ENCODE peak calls at places on chromosome 3, in five cellular contexts. One of them, this sample, is unnamed.

GRCh38 chr3:39275052-39275451 is 4.8 kb downstream of the CX3CR1 start:
- DNase-seq in stomach: no peak
- DNase-seq in HCT116: no peak
- DNase-seq in breast epithelium: no peak
- DNase-seq in sigmoid colon: no peak
- DNase-seq in this sample: no peak

GRCh38 chr3:128143496-128143895 is 9.8 kb upstream of the EEFSEC start:
- DNase-seq in stomach: no peak
- DNase-seq in HCT116: no peak
- DNase-seq in breast epithelium: no peak
- DNase-seq in sigmoid colon: no peak
- DNase-seq in this sample: no peak

GRCh38 chr3:45623846-45624245 is 29.3 kb downstream of the LIMD1 start:
- DNase-seq in stomach: no peak
- DNase-seq in HCT116: no peak
- DNase-seq in breast epithelium: no peak
- DNase-seq in sigmoid colon: no peak
- DNase-seq in this sample: no peak

GRCh38 chr3:196643201-196643749 is 3.8 kb downstream of the NRROS start:
- DNase-seq in stomach: no peak
- DNase-seq in HCT116: no peak
- DNase-seq in breast epithelium: no peak
- DNase-seq in sigmoid colon: peak
- DNase-seq in this sample: peak

GRCh38 chr3:45465192-45465591 is 76.8 kb downstream of the LARS2 start:
- DNase-seq in stomach: no peak
- DNase-seq in HCT116: no peak
- DNase-seq in breast epithelium: no peak
- DNase-seq in sigmoid colon: no peak
- DNase-seq in this sample: no peak

GRCh38 chr3:188169826-188170455 is 16.0 kb downstream of the LPP start:
- DNase-seq in stomach: no peak
- DNase-seq in HCT116: no peak
- DNase-seq in breast epithelium: no peak
- DNase-seq in sigmoid colon: peak
- DNase-seq in this sample: no peak

GRCh38 chr3:100993309-100993708 is at the start of gene ABI3BP:
- DNase-seq in stomach: peak
- DNase-seq in HCT116: peak
- DNase-seq in breast epithelium: no peak
- DNase-seq in sigmoid colon: peak
- DNase-seq in this sample: no peak

GRCh38 chr3:128629936-128630335 is 20.7 kb downstream of the RPN1 start:
- DNase-seq in stomach: no peak
- DNase-seq in HCT116: no peak
- DNase-seq in breast epithelium: no peak
- DNase-seq in sigmoid colon: peak
- DNase-seq in this sample: no peak

GRCh38 chr3:129305592-129306091 is 27.0 kb downstream of the HMCES start:
- DNase-seq in stomach: peak
- DNase-seq in HCT116: no peak
- DNase-seq in breast epithelium: peak
- DNase-seq in sigmoid colon: peak
- DNase-seq in this sample: peak

GRCh38 chr3:31077021-31077601 is 182.7 kb upstream of the GADL1 start:
- DNase-seq in stomach: no peak
- DNase-seq in HCT116: peak
- DNase-seq in breast epithelium: no peak
- DNase-seq in sigmoid colon: no peak
- DNase-seq in this sample: no peak

GRCh38 chr3:48678566-48679380 is 6.9 kb downstream of the NCKIPSD start:
- DNase-seq in stomach: no peak
- DNase-seq in HCT116: no peak
- DNase-seq in breast epithelium: no peak
- DNase-seq in sigmoid colon: no peak
- DNase-seq in this sample: no peak

GRCh38 chr3:48502728-48503168 is 1.2 kb downstream of the SHISA5 start:
- DNase-seq in stomach: peak
- DNase-seq in HCT116: no peak
- DNase-seq in breast epithelium: peak
- DNase-seq in sigmoid colon: peak
- DNase-seq in this sample: no peak

GRCh38 chr3:123013876-123014275 is 13.7 kb downstream of the SEMA5B start:
- DNase-seq in stomach: no peak
- DNase-seq in HCT116: no peak
- DNase-seq in breast epithelium: no peak
- DNase-seq in sigmoid colon: no peak
- DNase-seq in this sample: no peak

GRCh38 chr3:72533584-72534473 is 314.4 kb downstream of the SHQ1 start:
- DNase-seq in stomach: no peak
- DNase-seq in HCT116: no peak
- DNase-seq in breast epithelium: no peak
- DNase-seq in sigmoid colon: no peak
- DNase-seq in this sample: peak

GRCh38 chr3:177263615-177264365 is 66.5 kb upstream of the TBL1XR1 start:
- DNase-seq in stomach: no peak
- DNase-seq in HCT116: no peak
- DNase-seq in breast epithelium: no peak
- DNase-seq in sigmoid colon: no peak
- DNase-seq in this sample: peak

GRCh38 chr3:141929341-141929995 is 53.0 kb downstream of the ATP1B3 start:
- DNase-seq in stomach: no peak
- DNase-seq in HCT116: no peak
- DNase-seq in breast epithelium: no peak
- DNase-seq in sigmoid colon: peak
- DNase-seq in this sample: no peak

GRCh38 chr3:126295407-126295939 is 61.7 kb downstream of the KLF15 start:
- DNase-seq in stomach: no peak
- DNase-seq in HCT116: no peak
- DNase-seq in breast epithelium: no peak
- DNase-seq in sigmoid colon: peak
- DNase-seq in this sample: no peak

GRCh38 chr3:152309535-152310317 is 41.0 kb downstream of the MBNL1 start:
- DNase-seq in stomach: no peak
- DNase-seq in HCT116: no peak
- DNase-seq in breast epithelium: no peak
- DNase-seq in sigmoid colon: no peak
- DNase-seq in this sample: no peak

GRCh38 chr3:194951931-194952572 is 266.4 kb downstream of the FAM43A start:
- DNase-seq in stomach: no peak
- DNase-seq in HCT116: no peak
- DNase-seq in breast epithelium: no peak
- DNase-seq in sigmoid colon: peak
- DNase-seq in this sample: no peak

GRCh38 chr3:172305552-172305951 is 142.7 kb downstream of the GHSR start:
- DNase-seq in stomach: no peak
- DNase-seq in HCT116: no peak
- DNase-seq in breast epithelium: no peak
- DNase-seq in sigmoid colon: no peak
- DNase-seq in this sample: no peak

GRCh38 chr3:133426721-133427120 is 26.9 kb downstream of the BFSP2 start:
- DNase-seq in stomach: no peak
- DNase-seq in HCT116: no peak
- DNase-seq in breast epithelium: no peak
- DNase-seq in sigmoid colon: no peak
- DNase-seq in this sample: no peak

GRCh38 chr3:169662215-169663070 is 1.1 kb downstream of the MECOM start:
- DNase-seq in stomach: peak
- DNase-seq in HCT116: peak
- DNase-seq in breast epithelium: no peak
- DNase-seq in sigmoid colon: no peak
- DNase-seq in this sample: no peak

GRCh38 chr3:137796993-137797392 is 32.9 kb downstream of the SOX14 start:
- DNase-seq in stomach: no peak
- DNase-seq in HCT116: no peak
- DNase-seq in breast epithelium: no peak
- DNase-seq in sigmoid colon: no peak
- DNase-seq in this sample: no peak

GRCh38 chr3:49707113-49707480 is 12.4 kb downstream of the AMIGO3 start:
- DNase-seq in stomach: no peak
- DNase-seq in HCT116: no peak
- DNase-seq in breast epithelium: no peak
- DNase-seq in sigmoid colon: no peak
- DNase-seq in this sample: no peak

GRCh38 chr3:9142346-9142745 is 107.1 kb downstream of the SRGAP3 start:
- DNase-seq in stomach: no peak
- DNase-seq in HCT116: no peak
- DNase-seq in breast epithelium: no peak
- DNase-seq in sigmoid colon: no peak
- DNase-seq in this sample: no peak

GRCh38 chr3:160921020-160921635 is 165.1 kb downstream of the PPM1L start:
- DNase-seq in stomach: peak
- DNase-seq in HCT116: peak
- DNase-seq in breast epithelium: no peak
- DNase-seq in sigmoid colon: no peak
- DNase-seq in this sample: peak

GRCh38 chr3:41507336-41508062 is 308.2 kb downstream of the CTNNB1 start:
- DNase-seq in stomach: no peak
- DNase-seq in HCT116: no peak
- DNase-seq in breast epithelium: no peak
- DNase-seq in sigmoid colon: no peak
- DNase-seq in this sample: no peak

GRCh38 chr3:142888099-142888483 is 792 bp downstream of the PCOLCE2 start:
- DNase-seq in stomach: no peak
- DNase-seq in HCT116: peak
- DNase-seq in breast epithelium: no peak
- DNase-seq in sigmoid colon: no peak
- DNase-seq in this sample: peak

GRCh38 chr3:40382617-40382979 is 4.4 kb upstream of the ENTPD3 start:
- DNase-seq in stomach: no peak
- DNase-seq in HCT116: no peak
- DNase-seq in breast epithelium: no peak
- DNase-seq in sigmoid colon: no peak
- DNase-seq in this sample: no peak

GRCh38 chr3:52830535-52831258 is at the start of gene ITIH4:
- DNase-seq in stomach: no peak
- DNase-seq in HCT116: no peak
- DNase-seq in breast epithelium: no peak
- DNase-seq in sigmoid colon: no peak
- DNase-seq in this sample: no peak

GRCh38 chr3:23959147-23959900 is 14.2 kb downstream of the NR1D2 start:
- DNase-seq in stomach: no peak
- DNase-seq in HCT116: peak
- DNase-seq in breast epithelium: no peak
- DNase-seq in sigmoid colon: no peak
- DNase-seq in this sample: no peak

GRCh38 chr3:154122912-154123559 is 1.8 kb downstream of the ARHGEF26 start:
- DNase-seq in stomach: no peak
- DNase-seq in HCT116: no peak
- DNase-seq in breast epithelium: no peak
- DNase-seq in sigmoid colon: no peak
- DNase-seq in this sample: no peak

GRCh38 chr3:50508821-50509220 is 5.4 kb upstream of the CACNA2D2 start:
- DNase-seq in stomach: no peak
- DNase-seq in HCT116: no peak
- DNase-seq in breast epithelium: no peak
- DNase-seq in sigmoid colon: no peak
- DNase-seq in this sample: no peak

GRCh38 chr3:13420817-13421755 is 964 bp upstream of the NUP210 start:
- DNase-seq in stomach: peak
- DNase-seq in HCT116: no peak
- DNase-seq in breast epithelium: no peak
- DNase-seq in sigmoid colon: no peak
- DNase-seq in this sample: peak

DNA sequence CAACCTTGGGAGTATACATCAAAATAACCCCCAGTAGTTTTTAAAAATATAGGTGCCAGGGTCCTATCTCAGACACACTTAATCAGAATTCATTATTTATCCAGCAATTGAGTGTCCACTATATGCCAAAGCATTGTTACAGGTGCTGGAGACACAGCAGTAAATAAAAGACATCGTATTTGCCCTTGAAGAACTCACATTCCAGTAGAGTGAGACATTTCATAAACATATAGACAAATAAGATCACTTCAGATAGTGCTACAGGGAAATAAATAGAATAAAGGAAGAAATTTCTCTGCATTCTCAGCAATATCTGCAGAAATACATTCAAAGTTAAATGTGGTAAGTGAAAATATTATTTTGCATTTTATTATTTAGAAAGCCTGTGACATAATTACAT is 34.1 kb upstream of the ANKRD28 start:
- DNase-seq in stomach: no peak
- DNase-seq in HCT116: no peak
- DNase-seq in breast epithelium: no peak
- DNase-seq in sigmoid colon: no peak
- DNase-seq in this sample: no peak
- TF ChIP-seq CTCF in stomach: no peak
- TF ChIP-seq CTCF in HCT116: no peak
- TF ChIP-seq CTCF in breast epithelium: no peak
- TF ChIP-seq CTCF in sigmoid colon: no peak
- TF ChIP-seq CTCF in this sample: no peak

DNA sequence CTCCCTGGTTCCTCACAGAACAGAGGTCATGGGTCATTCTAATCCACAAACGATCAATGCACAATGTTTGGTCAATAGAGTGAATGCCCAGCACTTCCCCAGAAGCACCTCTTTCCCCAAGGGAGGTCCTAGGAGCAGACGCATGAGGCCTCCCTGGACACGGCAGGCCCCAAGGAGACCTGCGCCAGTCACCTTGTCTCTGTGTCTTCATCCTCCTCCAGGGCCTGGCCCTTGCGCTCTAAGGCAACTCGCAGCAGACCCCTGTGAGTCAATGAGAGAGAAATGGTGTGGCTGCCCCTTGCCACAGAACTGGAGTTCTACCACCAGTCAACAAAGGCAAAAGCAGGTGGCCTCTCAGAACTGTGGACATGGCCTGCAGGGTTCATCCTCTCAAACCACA is 18.1 kb downstream of the ALS2CL start:
- DNase-seq in stomach: no peak
- DNase-seq in HCT116: no peak
- DNase-seq in breast epithelium: no peak
- DNase-seq in sigmoid colon: peak
- DNase-seq in this sample: no peak
- TF ChIP-seq POLR2AphosphoS5 in stomach: no peak
- TF ChIP-seq POLR2AphosphoS5 in HCT116: no peak
- TF ChIP-seq POLR2AphosphoS5 in breast epithelium: no peak
- TF ChIP-seq POLR2AphosphoS5 in sigmoid colon: no peak
- TF ChIP-seq POLR2AphosphoS5 in this sample: no peak

DNA sequence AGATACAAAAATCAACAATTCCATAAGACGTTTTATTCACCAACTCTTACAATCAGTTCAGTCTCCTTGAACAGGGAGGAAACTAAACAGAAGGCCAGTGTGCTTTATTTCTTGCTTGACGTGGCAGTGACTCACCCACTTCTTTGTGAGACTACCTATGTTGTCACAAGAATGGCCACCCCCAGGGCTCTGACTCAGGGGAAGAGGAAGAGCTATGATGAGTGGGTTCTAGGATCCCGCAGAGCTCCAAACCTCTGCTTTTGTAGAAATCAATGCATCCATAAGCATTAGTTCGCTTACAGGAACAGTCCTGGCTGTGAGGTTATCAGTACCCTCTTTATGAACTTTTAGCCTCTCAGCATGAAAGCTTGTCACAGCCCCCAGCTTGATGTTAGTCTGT is 102.7 kb downstream of the SENP2 start:
- DNase-seq in stomach: peak
- DNase-seq in HCT116: peak
- DNase-seq in breast epithelium: no peak
- DNase-seq in sigmoid colon: no peak
- DNase-seq in this sample: peak
- H3K27ac ChIP-seq in stomach: no peak
- H3K27ac ChIP-seq in HCT116: peak
- H3K27ac ChIP-seq in breast epithelium: peak
- H3K27ac ChIP-seq in sigmoid colon: no peak
- H3K27ac ChIP-seq in this sample: no peak

GRCh38 chr3:16377847-16378302 is 112.9 kb downstream of the OXNAD1 start:
- DNase-seq in stomach: no peak
- DNase-seq in HCT116: no peak
- DNase-seq in breast epithelium: no peak
- DNase-seq in sigmoid colon: no peak
- DNase-seq in this sample: no peak
- TF ChIP-seq CTCF in stomach: no peak
- TF ChIP-seq CTCF in HCT116: no peak
- TF ChIP-seq CTCF in breast epithelium: no peak
- TF ChIP-seq CTCF in sigmoid colon: no peak
- TF ChIP-seq CTCF in this sample: no peak